ENCODE peak calls at places on chromosome 2, in four cellular contexts. T is hepatocyte; U is AG10803; W is CD4-positive, alpha-beta T cell. I is an unnamed sample.

GRCh38 chr2:70104231-70105111 is 17.2 kb downstream of the PCBP1 start:
- DNase-seq in T (peak; percentile 74), U (peak; percentile 72), W (no peak), I (no peak)

GRCh38 chr2:111712940-111713339 is 171.1 kb downstream of the ANAPC1 start:
- DNase-seq in T (no peak), U (no peak), W (no peak), I (no peak)

GRCh38 chr2:46780801-46781445 is 134.7 kb downstream of the MCFD2 start:
- DNase-seq in T (peak; percentile 49), U (peak; percentile 89), W (no peak), I (peak; percentile 21)

GRCh38 chr2:28643324-28643723 is 108.3 kb upstream of the PPP1CB start:
- DNase-seq in T (no peak), U (no peak), W (no peak), I (no peak)

GRCh38 chr2:224261316-224261715 is 140.6 kb downstream of the FAM124B start:
- DNase-seq in T (peak; percentile 17), U (peak; percentile 24), W (no peak), I (no peak)

GRCh38 chr2:3635171-3636008 is 22.6 kb upstream of the ALLC start:
- DNase-seq in T (no peak), U (no peak), W (no peak), I (no peak)

GRCh38 chr2:233832869-233833812 is 21.2 kb downstream of the HJURP start:
- DNase-seq in T (peak; percentile 65), U (no peak), W (no peak), I (no peak)

GRCh38 chr2:26752636-26753035 is 11.4 kb upstream of the SLC35F6 start:
- DNase-seq in T (no peak), U (peak; percentile 30), W (no peak), I (no peak)

GRCh38 chr2:238910751-238911351 is 63.0 kb downstream of the TWIST2 start:
- DNase-seq in T (no peak), U (no peak), W (no peak), I (no peak)

GRCh38 chr2:153939124-153939796 is 67.5 kb downstream of the GALNT13 start:
- DNase-seq in T (no peak), U (no peak), W (no peak), I (no peak)

GRCh38 chr2:156430978-156431358 is 5.2 kb upstream of the GPD2 start:
- DNase-seq in T (no peak), U (peak; percentile 63), W (no peak), I (no peak)

GRCh38 chr2:97701851-97702465 is 11.4 kb upstream of the ZAP70 start:
- DNase-seq in T (no peak), U (peak; percentile 8), W (no peak), I (no peak)

GRCh38 chr2:8794923-8795825 is 42.2 kb downstream of the KIDINS220 start:
- DNase-seq in T (no peak), U (peak; percentile 92), W (no peak), I (no peak)

GRCh38 chr2:152432206-152432653 is 97.3 kb downstream of the FMNL2 start:
- DNase-seq in T (no peak), U (peak; percentile 89), W (no peak), I (no peak)

GRCh38 chr2:166881177-166881576 is 7.1 kb upstream of the XIRP2 start:
- DNase-seq in T (no peak), U (no peak), W (no peak), I (no peak)

GRCh38 chr2:88831792-88832248 is 140.3 kb downstream of the RPIA start:
- DNase-seq in T (no peak), U (peak; percentile 6), W (peak; percentile 7), I (no peak)

GRCh38 chr2:224110811-224111210 is 71.7 kb upstream of the SERPINE2 start:
- DNase-seq in T (no peak), U (no peak), W (no peak), I (no peak)

DNA sequence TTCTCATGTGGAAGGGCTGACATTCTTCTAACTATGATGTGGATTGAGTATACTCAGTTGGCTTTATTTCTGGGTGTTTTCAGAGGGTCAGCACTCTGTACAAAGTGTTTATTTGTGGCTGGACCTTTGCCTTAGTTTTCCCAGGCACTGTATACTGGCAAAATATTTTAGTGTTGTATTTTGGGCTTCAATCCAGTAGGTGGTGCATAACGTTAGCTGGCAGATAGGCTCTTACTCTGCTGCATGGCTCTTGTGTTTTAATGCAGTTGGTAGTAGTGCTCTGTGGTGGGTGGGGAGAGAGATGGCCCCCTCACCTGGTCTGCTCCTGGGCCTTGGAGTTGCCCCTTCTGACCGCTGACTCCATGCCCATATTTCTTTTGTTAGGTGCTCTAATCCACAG is 75.6 kb upstream of the REG3A start:
- DNase-seq in T (no peak), U (no peak), W (no peak), I (no peak)
- TF ChIP-seq CTCF in T (peak; percentile 10), U (no peak), W (no peak), I (peak; percentile 31)

GRCh38 chr2:192195548-192196418 is 1.1 kb upstream of the TMEFF2 start:
- DNase-seq in T (peak; percentile 14), U (peak; percentile 15), W (no peak), I (peak; percentile 13)

GRCh38 chr2:192197387-192197786 is 2.7 kb upstream of the TMEFF2 start:
- DNase-seq in T (no peak), U (no peak), W (no peak), I (no peak)

GRCh38 chr2:192194065-192194865 is 468 bp downstream of the TMEFF2 start:
- DNase-seq in T (peak; percentile 36), U (peak; percentile 7), W (no peak), I (peak; percentile 16)

GRCh38 chr2:192196451-192197194 is 1.9 kb upstream of the TMEFF2 start:
- DNase-seq in T (no peak), U (no peak), W (no peak), I (no peak)

GRCh38 chr2:192194866-192195547 is at the start of gene TMEFF2:
- DNase-seq in T (peak; percentile 76), U (peak; percentile 41), W (no peak), I (peak; percentile 62)
- TF ChIP-seq CTCF in T (peak; percentile 36), U (no peak), W (no peak), I (peak; percentile 43)

GRCh38 chr2:75709297-75709696 is 1.4 kb downstream of the GCFC2 start:
- DNase-seq in T (no peak), U (no peak), W (no peak), I (no peak)

GRCh38 chr2:75710220-75710576 is 517 bp downstream of the GCFC2 start:
- DNase-seq in T (no peak), U (no peak), W (no peak), I (no peak)

GRCh38 chr2:75705921-75706320 is 4.8 kb downstream of the GCFC2 start:
- DNase-seq in T (no peak), U (no peak), W (no peak), I (no peak)

GRCh38 chr2:75707901-75708300 is 2.8 kb downstream of the GCFC2 start:
- DNase-seq in T (no peak), U (peak; percentile 25), W (no peak), I (no peak)

DNA sequence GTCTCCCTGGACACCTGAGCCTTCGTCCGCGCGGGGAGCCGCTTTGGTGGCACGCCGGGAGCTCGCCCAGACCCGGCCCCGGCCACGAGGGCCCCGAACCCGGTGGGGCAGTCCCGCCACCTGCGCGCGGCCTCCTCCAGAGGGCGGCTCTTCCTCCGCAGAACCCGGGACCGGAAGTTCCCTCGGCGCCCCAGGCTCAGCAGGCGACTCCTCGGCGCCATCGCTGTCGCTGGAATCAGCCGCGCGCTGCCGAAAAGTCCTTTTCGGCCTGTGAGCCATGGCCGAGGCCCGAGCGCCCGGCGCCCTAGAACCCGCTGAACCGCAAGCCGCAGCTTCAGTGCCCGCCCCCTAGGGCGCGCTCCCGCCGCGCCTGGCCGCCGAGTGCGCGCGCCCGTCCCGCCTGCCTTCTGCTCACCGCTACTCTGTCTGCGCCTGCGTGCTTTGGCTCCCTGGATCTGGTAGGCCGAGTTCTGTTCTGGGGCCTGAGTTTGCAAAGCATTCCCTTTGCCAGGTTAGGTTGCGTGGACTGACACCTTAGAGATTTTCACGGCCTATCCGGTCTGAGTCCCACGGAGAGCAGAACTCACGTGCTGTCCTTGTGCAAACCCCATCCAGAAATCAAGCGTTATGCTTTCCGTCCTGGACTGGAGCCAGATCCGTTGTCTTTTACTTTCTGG is at the start of gene GCFC2:
- DNase-seq in T (peak; percentile 94), U (peak; percentile 86), W (peak; percentile 73), I (peak; percentile 71)
- TF ChIP-seq CTCF in T (peak; percentile 52), U (peak; percentile 33), W (peak; percentile 54), I (peak; percentile 57)

DNA sequence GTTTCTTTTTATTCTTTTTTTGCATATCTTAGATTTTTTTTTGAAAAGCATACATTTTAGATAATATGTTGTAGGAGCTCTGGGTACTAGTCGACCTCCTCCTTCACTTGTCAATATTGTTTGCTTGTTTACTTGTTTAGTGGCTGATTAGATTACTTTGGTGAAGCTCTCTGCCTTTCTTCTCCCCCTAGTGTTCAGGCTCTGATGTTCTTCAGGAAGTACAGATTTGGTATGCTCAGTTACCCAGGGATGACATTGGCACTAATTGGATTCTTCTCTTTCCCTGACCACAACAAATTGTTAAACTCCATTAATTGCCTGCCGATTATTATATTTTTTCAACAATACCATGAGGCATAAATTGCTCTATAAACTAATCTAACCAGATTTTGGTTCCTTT is 491.2 kb downstream of the SUCLG1 start:
- DNase-seq in T (no peak), U (no peak), W (no peak), I (no peak)
- TF ChIP-seq CTCF in T (no peak), U (no peak), W (no peak), I (peak; percentile 41)

GRCh38 chr2:137845422-137845821 is 118.9 kb upstream of the HNMT start:
- DNase-seq in T (no peak), U (no peak), W (no peak), I (no peak)

GRCh38 chr2:137846993-137847392 is 117.3 kb upstream of the HNMT start:
- DNase-seq in T (no peak), U (no peak), W (no peak), I (no peak)

GRCh38 chr2:137842952-137843351 is 121.3 kb upstream of the HNMT start:
- DNase-seq in T (no peak), U (no peak), W (no peak), I (no peak)

GRCh38 chr2:137838255-137839092 is 125.8 kb upstream of the HNMT start:
- DNase-seq in T (peak; percentile 71), U (peak; percentile 57), W (no peak), I (no peak)

GRCh38 chr2:137842430-137842829 is 121.8 kb upstream of the HNMT start:
- DNase-seq in T (no peak), U (no peak), W (no peak), I (no peak)
- TF ChIP-seq CTCF in T (no peak), U (no peak), W (no peak), I (no peak)

GRCh38 chr2:127371037-127371436 is 16.7 kb downstream of the MAP3K2 start:
- DNase-seq in T (no peak), U (no peak), W (no peak), I (no peak)
- TF ChIP-seq CTCF in T (no peak), U (no peak), W (no peak), I (no peak)

GRCh38 chr2:30334738-30335426 is 103.5 kb downstream of the LBH start:
- DNase-seq in T (no peak), U (no peak), W (no peak), I (no peak)
- TF ChIP-seq CTCF in T (peak; percentile 17), U (no peak), W (peak; percentile 39), I (peak; percentile 15)

I was measured in progenitor cell of endocrine pancreas.